ENCODE peak calls at places on chromosomes 11 and 22, in four cellular contexts. One of them, this sample, is unnamed.

GRCh38 chr11:130631119-130631518 is 182.7 kb downstream of the ADAMTS15 start:
- DNase-seq in upper lobe of left lung: no peak
- DNase-seq in Panc1: peak
- DNase-seq in esophagus squamous epithelium: no peak
- DNase-seq in this sample: no peak

GRCh38 chr11:44954051-44954906 is 3.6 kb upstream of the TP53I11 start:
- DNase-seq in upper lobe of left lung: peak
- DNase-seq in Panc1: no peak
- DNase-seq in esophagus squamous epithelium: no peak
- DNase-seq in this sample: no peak

GRCh38 chr11:119571311-119571710 is 148.3 kb upstream of the THY1 start:
- DNase-seq in upper lobe of left lung: no peak
- DNase-seq in Panc1: no peak
- DNase-seq in esophagus squamous epithelium: no peak
- DNase-seq in this sample: no peak

GRCh38 chr11:119236891-119237290 is 30.8 kb downstream of the CBL start:
- DNase-seq in upper lobe of left lung: no peak
- DNase-seq in Panc1: no peak
- DNase-seq in esophagus squamous epithelium: no peak
- DNase-seq in this sample: no peak

GRCh38 chr11:36075053-36075452 is 131.2 kb downstream of the LDLRAD3 start:
- DNase-seq in upper lobe of left lung: no peak
- DNase-seq in Panc1: no peak
- DNase-seq in esophagus squamous epithelium: no peak
- DNase-seq in this sample: no peak

GRCh38 chr22:44620129-44620840 is 81.7 kb upstream of the PRR5 start:
- DNase-seq in upper lobe of left lung: peak
- DNase-seq in Panc1: no peak
- DNase-seq in esophagus squamous epithelium: no peak
- DNase-seq in this sample: peak

GRCh38 chr11:130234315-130234714 is 74.7 kb downstream of the ST14 start:
- DNase-seq in upper lobe of left lung: no peak
- DNase-seq in Panc1: no peak
- DNase-seq in esophagus squamous epithelium: no peak
- DNase-seq in this sample: no peak

GRCh38 chr22:37887610-37888378 is 18.3 kb upstream of the MICALL1 start:
- DNase-seq in upper lobe of left lung: no peak
- DNase-seq in Panc1: no peak
- DNase-seq in esophagus squamous epithelium: no peak
- DNase-seq in this sample: no peak

GRCh38 chr11:88363566-88364169 is 26.1 kb upstream of the CTSC start:
- DNase-seq in upper lobe of left lung: no peak
- DNase-seq in Panc1: no peak
- DNase-seq in esophagus squamous epithelium: no peak
- DNase-seq in this sample: no peak

GRCh38 chr22:43923191-43923590 is 414 bp upstream of the PNPLA3 start:
- DNase-seq in upper lobe of left lung: no peak
- DNase-seq in Panc1: no peak
- DNase-seq in esophagus squamous epithelium: no peak
- DNase-seq in this sample: no peak

GRCh38 chr22:41403532-41404318 is 22.0 kb downstream of the TEF start:
- DNase-seq in upper lobe of left lung: peak
- DNase-seq in Panc1: no peak
- DNase-seq in esophagus squamous epithelium: peak
- DNase-seq in this sample: peak

GRCh38 chr11:96061094-96061493 is 137.2 kb upstream of the MTMR2 start:
- DNase-seq in upper lobe of left lung: no peak
- DNase-seq in Panc1: no peak
- DNase-seq in esophagus squamous epithelium: no peak
- DNase-seq in this sample: no peak

GRCh38 chr22:36339171-36340065 is 48.3 kb downstream of the MYH9 start:
- DNase-seq in upper lobe of left lung: no peak
- DNase-seq in Panc1: no peak
- DNase-seq in esophagus squamous epithelium: no peak
- DNase-seq in this sample: no peak

GRCh38 chr11:107563702-107564101 is 1.8 kb downstream of the ALKBH8 start:
- DNase-seq in upper lobe of left lung: no peak
- DNase-seq in Panc1: peak
- DNase-seq in esophagus squamous epithelium: no peak
- DNase-seq in this sample: no peak

GRCh38 chr11:36437413-36437812 is 72.7 kb downstream of the TRAF6 start:
- DNase-seq in upper lobe of left lung: no peak
- DNase-seq in Panc1: no peak
- DNase-seq in esophagus squamous epithelium: no peak
- DNase-seq in this sample: no peak

GRCh38 chr11:15674756-15675155 is 560.0 kb downstream of the INSC start:
- DNase-seq in upper lobe of left lung: no peak
- DNase-seq in Panc1: no peak
- DNase-seq in esophagus squamous epithelium: no peak
- DNase-seq in this sample: no peak

GRCh38 chr11:65625628-65626342 is 10.2 kb downstream of the PCNX3 start:
- DNase-seq in upper lobe of left lung: peak
- DNase-seq in Panc1: no peak
- DNase-seq in esophagus squamous epithelium: no peak
- DNase-seq in this sample: peak

GRCh38 chr22:29117799-29118477 is 45.1 kb downstream of the KREMEN1 start:
- DNase-seq in upper lobe of left lung: no peak
- DNase-seq in Panc1: no peak
- DNase-seq in esophagus squamous epithelium: no peak
- DNase-seq in this sample: no peak

GRCh38 chr11:76288166-76288978 is 82.1 kb upstream of the WNT11 start:
- DNase-seq in upper lobe of left lung: peak
- DNase-seq in Panc1: no peak
- DNase-seq in esophagus squamous epithelium: no peak
- DNase-seq in this sample: peak

GRCh38 chr11:70713988-70714665 is 315.8 kb downstream of the CTTN start:
- DNase-seq in upper lobe of left lung: no peak
- DNase-seq in Panc1: no peak
- DNase-seq in esophagus squamous epithelium: no peak
- DNase-seq in this sample: no peak

GRCh38 chr11:110092577-110093406 is at the start of gene ZC3H12C:
- DNase-seq in upper lobe of left lung: peak
- DNase-seq in Panc1: peak
- DNase-seq in esophagus squamous epithelium: peak
- DNase-seq in this sample: no peak

GRCh38 chr11:13984616-13985474 is 22.3 kb downstream of the SPON1 start:
- DNase-seq in upper lobe of left lung: no peak
- DNase-seq in Panc1: no peak
- DNase-seq in esophagus squamous epithelium: no peak
- DNase-seq in this sample: no peak

GRCh38 chr11:85967457-85967856 is 101.4 kb downstream of the PICALM start:
- DNase-seq in upper lobe of left lung: no peak
- DNase-seq in Panc1: no peak
- DNase-seq in esophagus squamous epithelium: no peak
- DNase-seq in this sample: no peak
- H3K27ac ChIP-seq in upper lobe of left lung: no peak
- H3K27ac ChIP-seq in Panc1: no peak
- H3K27ac ChIP-seq in esophagus squamous epithelium: no peak
- H3K27ac ChIP-seq in this sample: no peak

GRCh38 chr11:34317038-34317360 is 40.8 kb downstream of the ABTB2 start:
- DNase-seq in upper lobe of left lung: no peak
- DNase-seq in Panc1: no peak
- DNase-seq in esophagus squamous epithelium: no peak
- DNase-seq in this sample: no peak

GRCh38 chr11:34316347-34317037 is 41.3 kb downstream of the ABTB2 start:
- DNase-seq in upper lobe of left lung: no peak
- DNase-seq in Panc1: no peak
- DNase-seq in esophagus squamous epithelium: no peak
- DNase-seq in this sample: no peak

GRCh38 chr11:34317666-34318065 is 40.1 kb downstream of the ABTB2 start:
- DNase-seq in upper lobe of left lung: no peak
- DNase-seq in Panc1: no peak
- DNase-seq in esophagus squamous epithelium: no peak
- DNase-seq in this sample: no peak

GRCh38 chr11:34315006-34315793 is 42.6 kb downstream of the ABTB2 start:
- DNase-seq in upper lobe of left lung: no peak
- DNase-seq in Panc1: no peak
- DNase-seq in esophagus squamous epithelium: no peak
- DNase-seq in this sample: no peak

DNA sequence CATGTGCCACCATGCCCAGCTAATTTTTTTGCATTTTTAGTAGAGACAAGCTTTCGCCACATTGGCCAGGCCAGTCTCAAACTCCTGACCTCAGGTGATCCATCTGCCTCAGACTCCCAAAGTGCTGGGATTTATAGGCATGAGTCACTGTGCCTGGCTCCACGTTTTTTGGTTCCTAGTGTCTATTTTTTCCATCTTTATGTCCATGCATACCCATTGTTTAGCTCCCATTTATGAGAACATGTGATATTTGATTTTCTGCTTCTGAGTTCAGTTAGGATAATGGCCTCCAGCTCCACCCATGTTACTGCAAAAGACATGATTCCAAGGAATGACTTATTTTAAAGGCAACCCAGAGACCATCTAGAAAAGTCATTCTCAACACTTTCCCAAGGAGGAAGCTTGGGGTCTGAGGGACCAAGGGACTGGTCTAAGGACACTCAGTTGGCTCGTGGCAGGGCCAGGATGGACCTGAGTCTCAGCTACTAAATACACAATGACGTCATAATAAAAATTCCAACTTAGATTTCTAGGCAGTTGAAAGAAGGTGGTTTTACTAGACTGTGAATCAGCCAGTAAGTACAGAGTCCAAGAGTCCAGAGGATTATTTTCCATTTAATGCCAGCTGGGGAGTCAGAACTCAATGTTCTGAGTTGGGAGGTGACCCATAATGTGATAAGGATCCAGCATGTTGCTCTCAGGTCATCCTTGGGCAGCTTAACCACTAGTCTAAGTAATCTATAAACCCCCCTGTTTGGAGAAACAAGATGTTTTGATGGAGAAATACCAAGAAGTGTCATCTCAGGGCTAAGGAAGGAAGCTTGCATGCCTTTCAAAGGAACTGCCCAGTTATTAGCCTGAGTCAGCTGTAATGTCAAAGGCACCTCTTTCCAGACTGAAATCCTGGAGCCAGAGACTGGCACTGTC is 39.4 kb downstream of the ABTB2 start:
- DNase-seq in upper lobe of left lung: no peak
- DNase-seq in Panc1: peak
- DNase-seq in esophagus squamous epithelium: no peak
- DNase-seq in this sample: no peak
- H3K27ac ChIP-seq in upper lobe of left lung: no peak
- H3K27ac ChIP-seq in Panc1: peak
- H3K27ac ChIP-seq in esophagus squamous epithelium: no peak
- H3K27ac ChIP-seq in this sample: no peak

DNA sequence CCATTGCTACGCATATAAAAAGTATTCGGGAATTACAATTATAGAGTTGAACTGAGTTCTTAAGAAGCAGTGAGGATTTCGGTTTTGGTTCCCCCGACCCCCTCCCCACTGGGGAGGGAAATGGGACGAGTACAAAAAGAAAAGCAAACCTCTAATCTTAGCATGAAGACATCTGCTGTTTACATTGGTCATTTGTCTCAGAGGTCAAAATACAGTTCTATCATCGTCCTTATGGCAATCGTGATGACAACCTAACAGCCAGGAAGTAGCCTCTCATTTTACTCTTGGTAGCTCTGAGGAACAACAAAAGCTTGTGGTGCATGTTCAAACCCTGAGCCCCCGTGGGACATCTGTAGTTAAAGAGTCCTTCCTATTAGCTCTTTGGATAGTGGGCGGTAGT is 3.2 kb upstream of the PRSS23 start:
- DNase-seq in upper lobe of left lung: no peak
- DNase-seq in Panc1: no peak
- DNase-seq in esophagus squamous epithelium: no peak
- DNase-seq in this sample: no peak
- H3K27ac ChIP-seq in upper lobe of left lung: no peak
- H3K27ac ChIP-seq in Panc1: peak
- H3K27ac ChIP-seq in esophagus squamous epithelium: no peak
- H3K27ac ChIP-seq in this sample: no peak

DNA sequence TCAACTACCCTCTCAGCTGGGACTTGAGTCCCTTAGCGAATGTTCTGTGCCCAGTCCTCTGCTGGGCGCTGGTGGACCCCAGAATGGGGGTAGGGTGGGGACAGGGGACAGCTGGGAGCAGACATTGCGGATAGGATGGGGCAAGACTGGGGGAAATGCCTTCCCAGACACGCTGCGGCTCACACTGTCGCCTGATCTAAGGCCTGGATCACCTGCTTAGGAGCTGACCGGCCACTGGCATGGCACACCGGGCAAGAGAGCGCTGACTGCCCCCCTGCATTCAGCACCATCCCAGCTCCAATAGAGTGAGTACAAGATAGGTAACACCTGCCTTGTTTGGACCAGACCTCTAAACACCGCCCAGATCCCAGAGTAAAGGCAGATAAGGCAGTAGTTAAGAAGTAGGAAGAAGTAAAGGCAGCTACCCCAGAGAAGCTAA is 1.4 kb downstream of the ARVCF start:
- DNase-seq in upper lobe of left lung: no peak
- DNase-seq in Panc1: no peak
- DNase-seq in esophagus squamous epithelium: no peak
- DNase-seq in this sample: no peak
- H3K27ac ChIP-seq in upper lobe of left lung: no peak
- H3K27ac ChIP-seq in Panc1: no peak
- H3K27ac ChIP-seq in esophagus squamous epithelium: no peak
- H3K27ac ChIP-seq in this sample: no peak

GRCh38 chr11:46178542-46178941 is 57.3 kb upstream of the PHF21A start:
- DNase-seq in upper lobe of left lung: no peak
- DNase-seq in Panc1: no peak
- DNase-seq in esophagus squamous epithelium: no peak
- DNase-seq in this sample: no peak
- H3K27ac ChIP-seq in upper lobe of left lung: no peak
- H3K27ac ChIP-seq in Panc1: no peak
- H3K27ac ChIP-seq in esophagus squamous epithelium: no peak
- H3K27ac ChIP-seq in this sample: no peak

DNA sequence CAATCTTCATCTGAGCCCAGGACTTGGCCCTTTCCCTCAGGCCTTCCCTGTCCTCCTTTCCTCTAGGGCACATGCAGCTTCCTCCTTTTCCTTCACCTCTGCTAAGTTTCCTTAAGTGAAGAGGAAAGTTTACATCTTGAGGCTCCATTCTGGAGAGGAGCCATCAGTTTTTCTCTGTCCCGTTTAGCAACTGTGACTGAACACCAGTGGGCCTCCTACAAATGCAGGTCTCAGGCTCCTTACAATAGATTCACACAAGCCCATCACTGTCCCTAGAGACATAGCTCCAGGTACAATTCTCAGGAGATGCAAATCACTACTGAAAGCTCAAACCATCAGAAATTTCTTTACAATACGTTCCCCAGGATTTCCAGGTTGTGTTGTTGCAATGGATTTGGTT is 23.3 kb upstream of the LYVE1 start:
- DNase-seq in upper lobe of left lung: no peak
- DNase-seq in Panc1: no peak
- DNase-seq in esophagus squamous epithelium: no peak
- DNase-seq in this sample: no peak
- H3K27ac ChIP-seq in upper lobe of left lung: peak
- H3K27ac ChIP-seq in Panc1: no peak
- H3K27ac ChIP-seq in esophagus squamous epithelium: peak
- H3K27ac ChIP-seq in this sample: no peak

GRCh38 chr22:30208631-30209603 is 37.6 kb downstream of the LIF start:
- DNase-seq in upper lobe of left lung: peak
- DNase-seq in Panc1: no peak
- DNase-seq in esophagus squamous epithelium: no peak
- DNase-seq in this sample: no peak

GRCh38 chr22:30210235-30210831 is 36.2 kb downstream of the LIF start:
- DNase-seq in upper lobe of left lung: peak
- DNase-seq in Panc1: no peak
- DNase-seq in esophagus squamous epithelium: no peak
- DNase-seq in this sample: no peak

GRCh38 chr22:30211124-30211820 is 35.3 kb downstream of the LIF start:
- DNase-seq in upper lobe of left lung: no peak
- DNase-seq in Panc1: no peak
- DNase-seq in esophagus squamous epithelium: no peak
- DNase-seq in this sample: no peak

GRCh38 chr22:30206964-30207363 is 39.6 kb downstream of the LIF start:
- DNase-seq in upper lobe of left lung: peak
- DNase-seq in Panc1: peak
- DNase-seq in esophagus squamous epithelium: no peak
- DNase-seq in this sample: no peak

GRCh38 chr22:30209642-30210041 is 36.9 kb downstream of the LIF start:
- DNase-seq in upper lobe of left lung: no peak
- DNase-seq in Panc1: no peak
- DNase-seq in esophagus squamous epithelium: no peak
- DNase-seq in this sample: no peak
- H3K27ac ChIP-seq in upper lobe of left lung: peak
- H3K27ac ChIP-seq in Panc1: peak
- H3K27ac ChIP-seq in esophagus squamous epithelium: peak
- H3K27ac ChIP-seq in this sample: no peak